ENCODE peak calls at places on chromosome 9, in nine cellular contexts. Q is activated T-helper 1 cell treated with Interleukin-2 at 50 U/mL for 16 hours; G is NCI-H1048; J is body of pancreas; W is CD4-positive, CD25-positive, alpha-beta regulatory T cell; Z is GM12891; Y is stimulated activated CD8-positive, alpha-beta memory T cell treated with anti-CD3 and anti-CD28 coated beads, Interleukin-4, amount 100 ng/mL, for 24 hours; B is ovary; N is T-helper 9 cell. H is an unnamed sample.

GRCh38 chr9:123329329-123329955 is 26.6 kb upstream of the CRB2 start:
- DNase-seq in Q (no peak), G (no peak), J (peak; percentile 45), W (no peak), Z (no peak), Y (no peak), B (no peak), N (no peak), H (no peak)

GRCh38 chr9:136318769-136319241 is 8.5 kb upstream of the GPSM1 start:
- DNase-seq in Q (no peak), G (no peak), J (no peak), W (no peak), Z (no peak), Y (no peak), B (no peak), N (no peak), H (no peak)

GRCh38 chr9:131214457-131214856 is 61.9 kb downstream of the FAM78A start:
- DNase-seq in Q (no peak), G (no peak), J (no peak), W (no peak), Z (no peak), Y (no peak), B (no peak), N (no peak), H (no peak)

GRCh38 chr9:89588271-89588879 is 16.4 kb upstream of the GADD45G start:
- DNase-seq in Q (no peak), G (no peak), J (no peak), W (no peak), Z (no peak), Y (no peak), B (no peak), N (no peak), H (no peak)

GRCh38 chr9:80072406-80072805 is 500.6 kb downstream of the TLE4 start:
- DNase-seq in Q (no peak), G (no peak), J (no peak), W (no peak), Z (no peak), Y (no peak), B (no peak), N (no peak), H (no peak)

GRCh38 chr9:93398471-93398870 is 53.0 kb upstream of the FAM120A start:
- DNase-seq in Q (no peak), G (no peak), J (no peak), W (no peak), Z (no peak), Y (no peak), B (no peak), N (no peak), H (no peak)

GRCh38 chr9:82124090-82124489 is 135.5 kb downstream of the SPATA31D1 start:
- DNase-seq in Q (no peak), G (no peak), J (no peak), W (no peak), Z (no peak), Y (no peak), B (no peak), N (no peak), H (no peak)

GRCh38 chr9:90142580-90142979 is 500.0 kb downstream of the DIRAS2 start:
- DNase-seq in Q (peak; percentile 15), G (peak; percentile 26), J (peak; percentile 65), W (peak; percentile 36), Z (no peak), Y (peak; percentile 23), B (no peak), N (peak; percentile 51), H (peak; percentile 42)

GRCh38 chr9:127876764-127877562 is 512 bp downstream of the AK1 start:
- DNase-seq in Q (no peak), G (no peak), J (peak; percentile 44), W (no peak), Z (no peak), Y (no peak), B (peak; percentile 43), N (no peak), H (no peak)

GRCh38 chr9:83472221-83472665 is 66.0 kb downstream of the FRMD3 start:
- DNase-seq in Q (no peak), G (no peak), J (no peak), W (no peak), Z (no peak), Y (no peak), B (no peak), N (no peak), H (no peak)

GRCh38 chr9:34976992-34977391 is 12.6 kb upstream of the DNAJB5 start:
- DNase-seq in Q (no peak), G (no peak), J (no peak), W (no peak), Z (no peak), Y (no peak), B (no peak), N (no peak), H (no peak)

GRCh38 chr9:84111726-84112125 is 131.1 kb downstream of the RMI1 start:
- DNase-seq in Q (no peak), G (no peak), J (peak; percentile 16), W (no peak), Z (no peak), Y (no peak), B (no peak), N (no peak), H (no peak)

GRCh38 chr9:83501552-83501951 is 36.6 kb downstream of the FRMD3 start:
- DNase-seq in Q (no peak), G (no peak), J (no peak), W (no peak), Z (no peak), Y (no peak), B (no peak), N (no peak), H (no peak)

GRCh38 chr9:134059661-134060395 is 8.0 kb downstream of the BRD3 start:
- DNase-seq in Q (no peak), G (no peak), J (no peak), W (no peak), Z (peak; percentile 89), Y (no peak), B (peak; percentile 14), N (no peak), H (no peak)

GRCh38 chr9:127835930-127836586 is 18.4 kb downstream of the ENG start:
- DNase-seq in Q (no peak), G (no peak), J (no peak), W (no peak), Z (no peak), Y (no peak), B (peak; percentile 81), N (no peak), H (no peak)

GRCh38 chr9:132647806-132648205 is 22.0 kb downstream of the DDX31 start:
- DNase-seq in Q (no peak), G (no peak), J (no peak), W (no peak), Z (no peak), Y (no peak), B (no peak), N (no peak), H (no peak)

GRCh38 chr9:134545213-134546211 is 96.1 kb upstream of the COL5A1 start:
- DNase-seq in Q (no peak), G (no peak), J (no peak), W (no peak), Z (no peak), Y (no peak), B (no peak), N (no peak), H (no peak)

GRCh38 chr9:128551652-128552152 is 685 bp upstream of the SPTAN1 start:
- DNase-seq in Q (no peak), G (peak; percentile 38), J (no peak), W (no peak), Z (no peak), Y (no peak), B (no peak), N (no peak), H (no peak)

GRCh38 chr9:106888992-106889631 is 26.1 kb downstream of the ZNF462 start:
- DNase-seq in Q (no peak), G (no peak), J (no peak), W (no peak), Z (no peak), Y (no peak), B (no peak), N (no peak), H (no peak)

GRCh38 chr9:114225534-114226288 is 70.4 kb downstream of the COL27A1 start:
- DNase-seq in Q (no peak), G (no peak), J (no peak), W (no peak), Z (no peak), Y (no peak), B (no peak), N (no peak), H (no peak)

GRCh38 chr9:16262467-16263261 is 607.8 kb downstream of the BNC2 start:
- DNase-seq in Q (no peak), G (no peak), J (no peak), W (no peak), Z (no peak), Y (no peak), B (no peak), N (no peak), H (no peak)

GRCh38 chr9:9764821-9765220 is 848.0 kb downstream of the PTPRD start:
- DNase-seq in Q (no peak), G (no peak), J (no peak), W (no peak), Z (no peak), Y (no peak), B (no peak), N (no peak), H (no peak)

GRCh38 chr9:137227057-137227852 is at the start of gene RNF224:
- DNase-seq in Q (peak; percentile 68), G (no peak), J (peak; percentile 96), W (peak; percentile 77), Z (peak; percentile 88), Y (peak; percentile 75), B (peak; percentile 72), N (peak; percentile 78), H (peak; percentile 76)